ENCODE peak calls at places on chromosomes 12 and 14, in five cellular contexts. M, K, E, T and D are unnamed samples.

GRCh38 chr12:14982986-14983385 is 10.1 kb downstream of the PDE6H start:
- DNase-seq in K (peak), E (no peak), M (no peak), T (no peak), D (no peak)

GRCh38 chr12:28191018-28191595 is 851 bp downstream of the CCDC91 start:
- DNase-seq in E (peak), K (peak), T (no peak), M (no peak), D (no peak)

GRCh38 chr12:78290606-78291345 is 460.1 kb downstream of the NAV3 start:
- DNase-seq in M (no peak), T (no peak), K (no peak), E (no peak), D (peak)

GRCh38 chr14:98608071-98609060 is 663.6 kb downstream of the BCL11B start:
- DNase-seq in K (no peak), M (no peak), E (no peak), T (no peak), D (no peak)

GRCh38 chr12:27779416-27779815 is 617 bp upstream of the KLHL42 start:
- DNase-seq in T (no peak), K (peak), M (peak), E (no peak), D (no peak)

GRCh38 chr12:104057771-104058197 is 6.5 kb upstream of the HCFC2 start:
- DNase-seq in T (no peak), M (no peak), E (no peak), K (peak), D (no peak)

GRCh38 chr12:58298793-58299192 is 357.4 kb downstream of the ATP23 start:
- DNase-seq in T (no peak), K (no peak), M (no peak), E (no peak), D (no peak)

GRCh38 chr14:102362084-102362483 is 606 bp downstream of the CINP start:
- DNase-seq in T (no peak), K (peak), M (no peak), E (peak), D (no peak)

GRCh38 chr12:28024231-28024995 is 51.9 kb upstream of the PTHLH start:
- DNase-seq in E (no peak), M (no peak), T (no peak), K (no peak), D (no peak)

GRCh38 chr12:115294443-115295133 is 610.6 kb upstream of the TBX3 start:
- DNase-seq in K (no peak), E (no peak), M (no peak), T (no peak), D (no peak)

GRCh38 chr12:49553512-49554088 is 14.3 kb downstream of the MCRS1 start:
- DNase-seq in M (peak), K (peak), T (no peak), E (peak), D (peak)

GRCh38 chr12:40942326-40942725 is 245.8 kb upstream of the PDZRN4 start:
- DNase-seq in T (no peak), E (no peak), M (no peak), K (no peak), D (no peak)

GRCh38 chr12:47837190-47838171 is 17.8 kb upstream of the HDAC7 start:
- DNase-seq in T (peak), M (peak), E (peak), K (peak), D (peak)

GRCh38 chr14:31336646-31337045 is 83.7 kb downstream of the HEATR5A start:
- DNase-seq in E (no peak), M (no peak), K (peak), T (no peak), D (no peak)

GRCh38 chr12:53695148-53696138 is 19.6 kb upstream of the ATP5MC2 start:
- DNase-seq in T (peak), M (no peak), K (peak), E (peak), D (no peak)

GRCh38 chr14:100840286-100840685 is 14.4 kb downstream of the MEG3 start:
- DNase-seq in M (no peak), E (no peak), K (no peak), T (no peak), D (no peak)

GRCh38 chr14:31510222-31510621 is 22.4 kb upstream of the GPR33 start:
- DNase-seq in K (peak), M (peak), T (no peak), E (no peak), D (peak)